ENCODE peak calls at places on chromosomes 2 and 18, in nine cellular contexts. Y is astrocyte of the hippocampus, K is OCI-M1, I is foreskin melanocyte, X is NCI-H69, O is EH, P is NCI-H1105 treated with DMSO at 0.1 percent for 48 hours, U is fibroblast of the conjunctiva, F is head of caudate nucleus. R is an unnamed sample.

GRCh38 chr18:79627750-79628294 is 51.8 kb upstream of the CTDP1 start:
- DNase-seq in Y (no peak), K (no peak), I (no peak), X (no peak), O (no peak), P (no peak), U (no peak), F (no peak), R (no peak)

GRCh38 chr2:54041135-54041534 is 70.3 kb upstream of the PSME4 start:
- DNase-seq in Y (peak), K (no peak), I (no peak), X (no peak), O (no peak), P (no peak), U (no peak), F (no peak), R (no peak)

GRCh38 chr18:79679552-79680099 is at the start of gene CTDP1:
- DNase-seq in Y (peak), K (peak), I (no peak), X (peak), O (peak), P (peak), U (peak), F (peak), R (peak)

GRCh38 chr2:4556136-4556535 is 852.8 kb downstream of the DCDC2C start:
- DNase-seq in Y (peak), K (no peak), I (no peak), X (no peak), O (no peak), P (no peak), U (no peak), F (no peak), R (no peak)

GRCh38 chr18:59719533-59720325 is 22.5 kb upstream of the CCBE1 start:
- DNase-seq in Y (peak), K (no peak), I (no peak), X (no peak), O (peak), P (no peak), U (no peak), F (no peak), R (no peak)

GRCh38 chr18:34783485-34783884 is 73.4 kb downstream of the DTNA start:
- DNase-seq in Y (no peak), K (peak), I (no peak), X (no peak), O (peak), P (no peak), U (no peak), F (no peak), R (no peak)

GRCh38 chr2:240142859-240143258 is 2.4 kb upstream of the OTOS start:
- DNase-seq in Y (no peak), K (no peak), I (no peak), X (no peak), O (no peak), P (no peak), U (no peak), F (no peak), R (no peak)

GRCh38 chr2:112572005-112572404 is 12.4 kb upstream of the CHCHD5 start:
- DNase-seq in Y (no peak), K (no peak), I (no peak), X (no peak), O (no peak), P (no peak), U (no peak), F (no peak), R (no peak)

GRCh38 chr2:26270363-26270762 is 25.6 kb downstream of the HADHB start:
- DNase-seq in Y (no peak), K (no peak), I (no peak), X (no peak), O (peak), P (no peak), U (no peak), F (no peak), R (no peak)

GRCh38 chr2:15084826-15085489 is 452.4 kb downstream of the LRATD1 start:
- DNase-seq in Y (no peak), K (no peak), I (no peak), X (peak), O (no peak), P (no peak), U (no peak), F (no peak), R (no peak)

GRCh38 chr18:57846258-57846657 is 43.1 kb upstream of the ATP8B1 start:
- DNase-seq in Y (peak), K (peak), I (peak), X (peak), O (peak), P (no peak), U (no peak), F (no peak), R (no peak)

GRCh38 chr2:151637284-151637781 is 96.9 kb downstream of the NEB start:
- DNase-seq in Y (no peak), K (no peak), I (no peak), X (no peak), O (no peak), P (no peak), U (no peak), F (no peak), R (no peak)

GRCh38 chr18:28067346-28067745 is 109.6 kb downstream of the CDH2 start:
- DNase-seq in Y (no peak), K (no peak), I (no peak), X (no peak), O (no peak), P (no peak), U (no peak), F (no peak), R (no peak)

GRCh38 chr2:151796774-151797173 is 31.4 kb downstream of the ARL5A start:
- DNase-seq in Y (peak), K (no peak), I (no peak), X (no peak), O (no peak), P (no peak), U (no peak), F (no peak), R (no peak)

GRCh38 chr2:72109291-72109690 is 38.4 kb downstream of the CYP26B1 start:
- DNase-seq in Y (no peak), K (no peak), I (no peak), X (no peak), O (no peak), P (no peak), U (no peak), F (no peak), R (no peak)

GRCh38 chr2:46979611-46980010 is 64.0 kb upstream of the MCFD2 start:
- DNase-seq in Y (no peak), K (no peak), I (no peak), X (no peak), O (no peak), P (no peak), U (no peak), F (peak), R (no peak)

GRCh38 chr2:160096414-160096813 is 34.0 kb upstream of the PLA2R1 start:
- DNase-seq in Y (no peak), K (no peak), I (no peak), X (no peak), O (no peak), P (no peak), U (no peak), F (no peak), R (no peak)

GRCh38 chr2:199659207-199659606 is 191.8 kb downstream of the FTCDNL1 start:
- DNase-seq in Y (peak), K (peak), I (peak), X (peak), O (peak), P (peak), U (peak), F (peak), R (peak)

GRCh38 chr2:183070942-183071844 is 7.4 kb upstream of the DUSP19 start:
- DNase-seq in Y (no peak), K (no peak), I (peak), X (peak), O (peak), P (no peak), U (peak), F (no peak), R (no peak)

GRCh38 chr2:209767316-209767715 is 4.3 kb upstream of the UNC80 start:
- DNase-seq in Y (no peak), K (no peak), I (peak), X (no peak), O (no peak), P (no peak), U (no peak), F (no peak), R (no peak)

GRCh38 chr2:69152847-69153246 is 139.9 kb downstream of the ANTXR1 start:
- DNase-seq in Y (no peak), K (no peak), I (no peak), X (no peak), O (no peak), P (no peak), U (no peak), F (no peak), R (no peak)

GRCh38 chr2:102149644-102150455 is 7.3 kb downstream of the IL1R1 start:
- DNase-seq in Y (peak), K (no peak), I (no peak), X (no peak), O (peak), P (no peak), U (no peak), F (no peak), R (no peak)

GRCh38 chr2:101699191-101699938 is 1.9 kb downstream of the MAP4K4 start:
- DNase-seq in Y (no peak), K (peak), I (no peak), X (peak), O (peak), P (peak), U (no peak), F (peak), R (no peak)

GRCh38 chr18:79402977-79403722 is 7.4 kb downstream of the NFATC1 start:
- DNase-seq in Y (peak), K (no peak), I (no peak), X (peak), O (peak), P (no peak), U (no peak), F (peak), R (no peak)

GRCh38 chr18:136433-136832 is 21.9 kb upstream of the USP14 start:
- DNase-seq in Y (no peak), K (peak), I (no peak), X (peak), O (no peak), P (no peak), U (no peak), F (no peak), R (no peak)

R was measured in mesothelial cell of epicardium.